ENCODE peak calls at places on chromosomes 7 and 10, in five cellular contexts. T, Z, X, K and O are unnamed samples.

GRCh38 chr7:22821702-22822485 is 755 bp downstream of the TOMM7 start:
- DNase-seq in T (no peak), Z (no peak), X (no peak), K (no peak), O (no peak)

GRCh38 chr7:146701166-146701565 is 584.6 kb downstream of the CNTNAP2 start:
- DNase-seq in T (no peak), Z (no peak), X (no peak), K (no peak), O (no peak)

GRCh38 chr10:8404721-8405120 is 350.2 kb downstream of the GATA3 start:
- DNase-seq in T (no peak), Z (no peak), X (no peak), K (no peak), O (no peak)

GRCh38 chr10:63256047-63256773 is 123.1 kb downstream of the NRBF2 start:
- DNase-seq in T (no peak), Z (no peak), X (no peak), K (no peak), O (no peak)

GRCh38 chr7:42414028-42414427 is 177.0 kb upstream of the GLI3 start:
- DNase-seq in T (no peak), Z (no peak), X (no peak), K (no peak), O (no peak)

GRCh38 chr10:124010563-124011131 is 82.8 kb downstream of the CHST15 start:
- DNase-seq in T (peak; percentile 51), Z (no peak), X (peak; percentile 96), K (peak; percentile 99), O (peak; percentile 85)

GRCh38 chr7:33423646-33424020 is 294.3 kb downstream of the BBS9 start:
- DNase-seq in T (no peak), Z (no peak), X (no peak), K (no peak), O (no peak)

GRCh38 chr7:36277247-36277542 is 112.5 kb upstream of the ANLN start:
- DNase-seq in T (no peak), Z (no peak), X (peak; percentile 58), K (no peak), O (no peak)

GRCh38 chr10:70233109-70233938 is at the start of gene PPA1:
- DNase-seq in T (peak; percentile 99), Z (peak; percentile 99), X (peak; percentile 99), K (peak; percentile 98), O (peak; percentile 99)

GRCh38 chr10:248307-248706 is 113.1 kb downstream of the ZMYND11 start:
- DNase-seq in T (no peak), Z (no peak), X (no peak), K (no peak), O (no peak)

GRCh38 chr10:42938351-42938750 is 138.5 kb upstream of the RET start:
- DNase-seq in T (no peak), Z (no peak), X (no peak), K (no peak), O (peak; percentile 43)

GRCh38 chr7:116665447-116665996 is 6.5 kb upstream of the MET start:
- DNase-seq in T (no peak), Z (no peak), X (no peak), K (no peak), O (no peak)

GRCh38 chr10:43311794-43312193 is 44.9 kb upstream of the RASGEF1A start:
- DNase-seq in T (no peak), Z (no peak), X (no peak), K (no peak), O (no peak)

GRCh38 chr7:92633211-92633906 is 43.2 kb upstream of the FAM133B start:
- DNase-seq in T (no peak), Z (no peak), X (no peak), K (no peak), O (no peak)

GRCh38 chr7:137878333-137878961 is 31.7 kb upstream of the DGKI start:
- DNase-seq in T (no peak), Z (peak; percentile 79), X (peak; percentile 96), K (no peak), O (no peak)

GRCh38 chr7:23443974-23444373 is 26.3 kb downstream of the IGF2BP3 start:
- DNase-seq in T (no peak), Z (no peak), X (no peak), K (no peak), O (no peak)

GRCh38 chr10:71378341-71379117 is 18.2 kb upstream of the CDH23 start:
- DNase-seq in T (no peak), Z (no peak), X (no peak), K (no peak), O (no peak)

GRCh38 chr10:63157845-63158624 is 24.9 kb downstream of the NRBF2 start:
- DNase-seq in T (peak; percentile 85), Z (no peak), X (no peak), K (peak; percentile 65), O (no peak)

GRCh38 chr7:21128418-21128817 is 299.5 kb upstream of the SP4 start:
- DNase-seq in T (no peak), Z (no peak), X (no peak), K (no peak), O (no peak)

GRCh38 chr7:128738570-128739047 is 550 bp upstream of the CALU start:
- DNase-seq in T (no peak), Z (no peak), X (no peak), K (no peak), O (no peak)

GRCh38 chr7:47579458-47579857 is 2.5 kb downstream of the TNS3 start:
- DNase-seq in T (no peak), Z (no peak), X (no peak), K (no peak), O (no peak)

GRCh38 chr7:47577351-47577919 is 4.5 kb downstream of the TNS3 start:
- DNase-seq in T (no peak), Z (peak; percentile 64), X (no peak), K (no peak), O (no peak)

GRCh38 chr7:47580175-47580701 is 1.7 kb downstream of the TNS3 start:
- DNase-seq in T (no peak), Z (no peak), X (no peak), K (no peak), O (no peak)

GRCh38 chr7:47576909-47577255 is 5.0 kb downstream of the TNS3 start:
- DNase-seq in T (no peak), Z (no peak), X (no peak), K (no peak), O (no peak)

GRCh38 chr7:47578581-47579270 is 3.2 kb downstream of the TNS3 start:
- DNase-seq in T (no peak), Z (no peak), X (no peak), K (no peak), O (no peak)
- H3K4me1 ChIP-seq in T (no peaks in the 10 kb centered on the region), Z (peaks cover 78% of the 10 kb centered on the region), X (peaks cover 77% of the 10 kb centered on the region), K (no peaks in the 10 kb centered on the region), O (peaks cover 61% of the 10 kb centered on the region)

DNA sequence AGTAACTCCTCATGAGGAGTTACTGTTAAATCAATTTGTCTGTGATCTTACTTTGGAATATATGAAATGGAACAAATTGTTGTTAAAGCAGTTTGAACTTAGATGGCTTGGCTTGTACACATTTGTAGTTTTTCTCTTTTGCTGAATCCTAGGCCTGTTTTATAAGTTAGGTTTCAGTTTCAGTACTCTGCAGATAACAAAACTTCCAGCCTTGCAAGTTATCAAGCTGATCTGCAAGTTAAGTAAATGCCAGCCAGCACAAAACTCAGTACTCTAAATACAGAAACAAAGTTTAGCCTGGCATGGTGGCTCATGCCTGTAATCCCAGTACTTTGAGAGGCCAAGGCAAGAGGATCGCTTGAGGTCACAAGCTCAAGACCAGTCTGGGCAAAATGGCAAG is 25.0 kb upstream of the PAXIP1 start:
- DNase-seq in T (no peak), Z (no peak), X (no peak), K (no peak), O (no peak)
- H3K27ac ChIP-seq in T (no peak overlapping the region), Z (no peak overlapping the region), X (no peak overlapping the region), K (peak overlapping the region; percentile 87), O (no peak overlapping the region)

GRCh38 chr10:119290301-119291036 is 83.1 kb downstream of the GRK5 start:
- DNase-seq in T (no peak), Z (no peak), X (no peak), K (no peak), O (no peak)

GRCh38 chr10:119291223-119291900 is 84.0 kb downstream of the GRK5 start:
- DNase-seq in T (no peak), Z (no peak), X (no peak), K (no peak), O (no peak)

GRCh38 chr10:119288574-119289001 is 81.2 kb downstream of the GRK5 start:
- DNase-seq in T (no peak), Z (no peak), X (peak; percentile 66), K (no peak), O (no peak)

GRCh38 chr10:119287613-119287991 is 80.2 kb downstream of the GRK5 start:
- DNase-seq in T (no peak), Z (no peak), X (no peak), K (no peak), O (peak; percentile 37)

DNA sequence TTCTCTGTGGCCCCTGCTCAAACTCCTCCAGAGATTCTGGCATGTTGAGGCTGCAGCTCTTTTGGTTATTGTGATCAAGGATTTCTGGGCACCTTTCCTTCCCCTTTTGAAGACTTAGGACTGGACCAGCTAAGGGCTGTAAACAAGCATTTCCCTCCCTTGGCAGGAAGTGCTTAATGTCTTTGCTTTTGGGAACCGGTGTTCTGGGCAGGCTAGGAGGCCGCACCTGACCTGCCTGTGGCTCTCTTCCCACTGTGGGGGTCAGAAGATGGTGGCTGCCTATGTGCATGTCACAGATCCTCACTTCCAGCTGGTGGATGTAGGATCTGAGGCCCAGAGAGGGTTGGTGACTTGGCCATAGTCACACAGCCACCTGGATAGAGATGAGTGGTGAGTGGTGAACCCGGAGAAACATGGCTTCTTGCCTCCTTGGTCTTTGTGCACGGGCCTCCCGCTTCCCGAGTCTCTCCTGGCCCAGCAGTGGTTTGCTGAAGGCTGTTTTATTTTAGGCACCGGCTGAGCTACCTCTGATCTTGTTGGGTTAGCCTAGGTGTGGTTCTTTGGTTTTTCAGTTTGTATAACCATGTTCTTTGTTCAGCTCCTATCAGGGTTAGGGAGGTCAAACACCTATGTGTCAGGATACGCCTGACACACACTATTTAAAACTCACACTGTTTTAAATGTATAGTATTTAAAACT is 82.0 kb downstream of the GRK5 start:
- DNase-seq in T (no peak), Z (no peak), X (peak; percentile 65), K (no peak), O (no peak)
- H3K9me3 ChIP-seq in T (no peaks in the 10 kb centered on the region), Z (no peaks in the 10 kb centered on the region), X (no peaks in the 10 kb centered on the region), K (no peaks in the 10 kb centered on the region), O (no peaks in the 10 kb centered on the region)

DNA sequence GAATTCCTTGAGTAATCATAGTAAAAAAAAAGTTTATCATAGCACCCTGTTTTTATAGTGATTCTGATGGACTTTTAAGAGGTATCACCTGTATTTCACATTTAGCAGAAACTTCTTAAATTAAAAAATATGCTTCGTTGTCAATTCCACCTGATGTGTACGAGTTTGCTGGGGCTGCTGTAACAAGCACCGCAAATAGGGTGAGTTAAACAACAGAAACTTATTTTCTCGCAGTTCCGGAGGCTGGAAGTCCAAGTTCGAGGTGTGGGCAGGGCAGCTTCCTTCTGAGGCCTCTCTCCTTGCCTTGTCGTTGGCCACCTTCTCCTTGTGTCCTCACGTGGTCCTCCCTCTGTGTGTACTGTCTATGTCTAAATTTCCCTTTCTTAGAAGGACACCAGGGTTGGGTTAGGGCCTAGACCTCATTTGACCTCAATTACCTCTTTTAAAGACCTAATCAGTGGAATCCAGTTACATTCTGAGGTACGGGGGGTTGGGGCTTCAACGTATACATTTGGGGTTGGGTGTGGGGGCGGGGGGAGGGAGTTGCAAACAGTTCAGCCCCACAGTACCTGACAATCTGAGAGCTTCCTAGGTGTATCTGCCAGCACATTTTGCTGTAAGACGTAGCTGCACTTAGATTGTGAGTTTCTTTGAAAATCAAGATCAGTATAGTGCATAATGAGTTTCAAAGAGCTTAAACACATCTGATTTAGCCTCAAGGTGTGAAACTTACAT is 72.7 kb downstream of the RBM33 start:
- DNase-seq in T (no peak), Z (no peak), X (no peak), K (no peak), O (peak; percentile 21)
- H3K4me1 ChIP-seq in T (peaks cover 7% of the 10 kb centered on the region), Z (peaks cover 35% of the 10 kb centered on the region), X (peaks cover 4% of the 10 kb centered on the region), K (no peaks in the 10 kb centered on the region), O (no peaks in the 10 kb centered on the region)